ENCODE peak calls at places on chromosomes 12 and 14, in seven cellular contexts. P is GM23338, L is T-helper 2 cell, H is memory B cell, Z is kidney tubule cell, Q is A172, D is occipital lobe. A is an unnamed sample.

GRCh38 chr12:115470526-115470925 is 786.6 kb upstream of the TBX3 start:
- DNase-seq in P (no peak), L (no peak), H (no peak), Z (no peak), Q (no peak), D (no peak), A (no peak)

GRCh38 chr12:121214855-121215745 is 5.2 kb downstream of the P2RX4 start:
- DNase-seq in P (no peak), L (no peak), H (no peak), Z (peak), Q (peak), D (no peak), A (peak)

GRCh38 chr14:39217214-39217879 is 16.4 kb upstream of the MIA2 start:
- DNase-seq in P (no peak), L (no peak), H (no peak), Z (no peak), Q (no peak), D (no peak), A (no peak)

GRCh38 chr12:74337951-74338350 is 199.7 kb upstream of the ATXN7L3B start:
- DNase-seq in P (no peak), L (no peak), H (no peak), Z (peak), Q (peak), D (no peak), A (no peak)

GRCh38 chr14:75283884-75284563 is 5.4 kb downstream of the FOS start:
- DNase-seq in P (no peak), L (no peak), H (no peak), Z (no peak), Q (no peak), D (no peak), A (peak)

GRCh38 chr12:96368233-96368632 is 32.0 kb downstream of the CDK17 start:
- DNase-seq in P (no peak), L (no peak), H (no peak), Z (no peak), Q (no peak), D (peak), A (no peak)

GRCh38 chr12:11607313-11608081 is 42.0 kb upstream of the ETV6 start:
- DNase-seq in P (no peak), L (no peak), H (no peak), Z (no peak), Q (no peak), D (no peak), A (peak)

GRCh38 chr14:50795127-50795526 is 35.8 kb downstream of the NIN start:
- DNase-seq in P (no peak), L (no peak), H (no peak), Z (no peak), Q (no peak), D (no peak), A (no peak)

A was measured in AG10803.